ENCODE peak calls at places on chromosome 10, in four cellular contexts. One of them, this sample, is unnamed.

GRCh38 chr10:103627111-103627892 is 133.8 kb downstream of the NEURL1 start:
- DNase-seq in HFFc6: no peak
- DNase-seq in C1 segment of cervical spinal cord: no peak
- DNase-seq in NCI-H774: no peak
- DNase-seq in this sample: no peak

GRCh38 chr10:73251683-73252444 is 580 bp downstream of the MRPS16 start:
- DNase-seq in HFFc6: no peak
- DNase-seq in C1 segment of cervical spinal cord: no peak
- DNase-seq in NCI-H774: no peak
- DNase-seq in this sample: peak; percentile 68

GRCh38 chr10:65670087-65670486 is 1255.7 kb upstream of the LRRTM3 start:
- DNase-seq in HFFc6: peak; percentile 66
- DNase-seq in C1 segment of cervical spinal cord: no peak
- DNase-seq in NCI-H774: no peak
- DNase-seq in this sample: no peak

GRCh38 chr10:116960066-116960465 is 44.9 kb downstream of the SHTN1 start:
- DNase-seq in HFFc6: no peak
- DNase-seq in C1 segment of cervical spinal cord: no peak
- DNase-seq in NCI-H774: no peak
- DNase-seq in this sample: no peak

GRCh38 chr10:132041340-132041739 is 24.4 kb upstream of the JAKMIP3 start:
- DNase-seq in HFFc6: no peak
- DNase-seq in C1 segment of cervical spinal cord: no peak
- DNase-seq in NCI-H774: no peak
- DNase-seq in this sample: no peak

GRCh38 chr10:77575271-77576006 is 62.2 kb downstream of the KCNMA1 start:
- DNase-seq in HFFc6: no peak
- DNase-seq in C1 segment of cervical spinal cord: no peak
- DNase-seq in NCI-H774: no peak
- DNase-seq in this sample: no peak

GRCh38 chr10:84424731-84425165 is 96.4 kb downstream of the CCSER2 start:
- DNase-seq in HFFc6: peak; percentile 93
- DNase-seq in C1 segment of cervical spinal cord: peak; percentile 74
- DNase-seq in NCI-H774: no peak
- DNase-seq in this sample: peak; percentile 84

GRCh38 chr10:70578371-70578947 is 24.1 kb downstream of the PRF1 start:
- DNase-seq in HFFc6: no peak
- DNase-seq in C1 segment of cervical spinal cord: no peak
- DNase-seq in NCI-H774: no peak
- DNase-seq in this sample: no peak

GRCh38 chr10:114674321-114674720 is 16.2 kb upstream of the ABLIM1 start:
- DNase-seq in HFFc6: no peak
- DNase-seq in C1 segment of cervical spinal cord: no peak
- DNase-seq in NCI-H774: no peak
- DNase-seq in this sample: no peak

GRCh38 chr10:24382979-24383663 is 174.2 kb downstream of the KIAA1217 start:
- DNase-seq in HFFc6: no peak
- DNase-seq in C1 segment of cervical spinal cord: no peak
- DNase-seq in NCI-H774: no peak
- DNase-seq in this sample: no peak

GRCh38 chr10:119286516-119286915 is 79.1 kb downstream of the GRK5 start:
- DNase-seq in HFFc6: no peak
- DNase-seq in C1 segment of cervical spinal cord: no peak
- DNase-seq in NCI-H774: no peak
- DNase-seq in this sample: no peak

GRCh38 chr10:99235469-99235871 is at the start of gene HPSE2:
- DNase-seq in HFFc6: no peak
- DNase-seq in C1 segment of cervical spinal cord: no peak
- DNase-seq in NCI-H774: no peak
- DNase-seq in this sample: no peak

GRCh38 chr10:32159264-32159663 is 103.0 kb upstream of the KIF5B start:
- DNase-seq in HFFc6: no peak
- DNase-seq in C1 segment of cervical spinal cord: no peak
- DNase-seq in NCI-H774: no peak
- DNase-seq in this sample: no peak

GRCh38 chr10:24255115-24255895 is 46.4 kb downstream of the KIAA1217 start:
- DNase-seq in HFFc6: no peak
- DNase-seq in C1 segment of cervical spinal cord: no peak
- DNase-seq in NCI-H774: no peak
- DNase-seq in this sample: no peak

GRCh38 chr10:110648743-110649651 is 4.9 kb downstream of the RBM20 start:
- DNase-seq in HFFc6: no peak
- DNase-seq in C1 segment of cervical spinal cord: no peak
- DNase-seq in NCI-H774: no peak
- DNase-seq in this sample: no peak

GRCh38 chr10:86659721-86660438 is 5.5 kb downstream of the OPN4 start:
- DNase-seq in HFFc6: no peak
- DNase-seq in C1 segment of cervical spinal cord: no peak
- DNase-seq in NCI-H774: no peak
- DNase-seq in this sample: no peak

GRCh38 chr10:110615057-110615630 is 29.0 kb upstream of the RBM20 start:
- DNase-seq in HFFc6: peak; percentile 43
- DNase-seq in C1 segment of cervical spinal cord: no peak
- DNase-seq in NCI-H774: no peak
- DNase-seq in this sample: no peak

GRCh38 chr10:125023862-125024495 is 82.1 kb downstream of the ZRANB1 start:
- DNase-seq in HFFc6: no peak
- DNase-seq in C1 segment of cervical spinal cord: no peak
- DNase-seq in NCI-H774: no peak
- DNase-seq in this sample: no peak

GRCh38 chr10:99329238-99329890 is at the start of gene CNNM1:
- DNase-seq in HFFc6: peak; percentile 55
- DNase-seq in C1 segment of cervical spinal cord: no peak
- DNase-seq in NCI-H774: no peak
- DNase-seq in this sample: no peak

GRCh38 chr10:109911903-109912302 is 11.4 kb downstream of the XPNPEP1 start:
- DNase-seq in HFFc6: no peak
- DNase-seq in C1 segment of cervical spinal cord: no peak
- DNase-seq in NCI-H774: no peak
- DNase-seq in this sample: no peak

GRCh38 chr10:43297534-43297933 is 30.7 kb upstream of the RASGEF1A start:
- DNase-seq in HFFc6: no peak
- DNase-seq in C1 segment of cervical spinal cord: no peak
- DNase-seq in NCI-H774: no peak
- DNase-seq in this sample: no peak

GRCh38 chr10:134205-134742 is 981 bp upstream of the ZMYND11 start:
- DNase-seq in HFFc6: no peak
- DNase-seq in C1 segment of cervical spinal cord: no peak
- DNase-seq in NCI-H774: no peak
- DNase-seq in this sample: peak; percentile 46

GRCh38 chr10:103554488-103555320 is 61.2 kb downstream of the NEURL1 start:
- DNase-seq in HFFc6: peak; percentile 54
- DNase-seq in C1 segment of cervical spinal cord: no peak
- DNase-seq in NCI-H774: peak; percentile 21
- DNase-seq in this sample: peak; percentile 78